ENCODE peak calls at places on chromosomes 4 and X, in six cellular contexts. P, T, Z, X, C and E are unnamed samples.
A peak's percentile ranks its signal among the peaks of the same experiment; 100 is the strongest.

GRCh38 chrX:13128104-13128503 is 83.7 kb upstream of the FAM9C start:
- DNase-seq in P (no peak), T (no peak), Z (no peak), X (peak; percentile 62), C (peak; percentile 48), E (peak; percentile 50)

GRCh38 chr4:74777531-74777930 is 16.8 kb downstream of the BTC start:
- DNase-seq in P (no peak), T (no peak), Z (no peak), X (no peak), C (no peak), E (no peak)

GRCh38 chrX:25596881-25597280 is 541.3 kb upstream of the MAGEB18 start:
- DNase-seq in P (no peak), T (no peak), Z (no peak), X (no peak), C (no peak), E (no peak)

GRCh38 chrX:5051831-5052491 is 1176.7 kb downstream of the NLGN4X start:
- DNase-seq in P (no peak), T (no peak), Z (no peak), X (no peak), C (peak; percentile 32), E (peak; percentile 89)

GRCh38 chrX:149909324-149910177 is 19.8 kb upstream of the HSFX4 start:
- DNase-seq in P (no peak), T (no peak), Z (no peak), X (no peak), C (no peak), E (no peak)

GRCh38 chrX:3120426-3120825 is 79.2 kb downstream of the ARSF start:
- DNase-seq in P (no peak), T (no peak), Z (no peak), X (no peak), C (no peak), E (no peak)

GRCh38 chrX:48919360-48919821 is 567 bp upstream of the PIM2 start:
- DNase-seq in P (no peak), T (peak; percentile 56), Z (no peak), X (no peak), C (no peak), E (no peak)

GRCh38 chr4:113674251-113674650 is 87.3 kb downstream of the CAMK2D start:
- DNase-seq in P (no peak), T (no peak), Z (no peak), X (no peak), C (no peak), E (no peak)

GRCh38 chr4:110088670-110089069 is 109.7 kb downstream of the ELOVL6 start:
- DNase-seq in P (no peak), T (no peak), Z (no peak), X (peak; percentile 76), C (no peak), E (peak; percentile 81)

GRCh38 chrX:36434521-36434920 is 515.0 kb downstream of the CFAP47 start:
- DNase-seq in P (no peak), T (no peak), Z (no peak), X (peak; percentile 20), C (no peak), E (no peak)

GRCh38 chr4:143555676-143556075 is 42.2 kb downstream of the SMARCA5 start:
- DNase-seq in P (no peak), T (no peak), Z (no peak), X (peak; percentile 5), C (peak; percentile 96), E (no peak)

GRCh38 chr4:158411180-158411721 is 110.4 kb upstream of the RXFP1 start:
- DNase-seq in P (no peak), T (no peak), Z (no peak), X (no peak), C (no peak), E (no peak)

GRCh38 chrX:116284383-116284782 is 113.8 kb downstream of the AGTR2 start:
- DNase-seq in P (no peak), T (no peak), Z (no peak), X (no peak), C (no peak), E (no peak)

GRCh38 chr4:54658321-54659093 is 750 bp downstream of the KIT start:
- DNase-seq in P (peak; percentile 54), T (peak; percentile 78), Z (peak; percentile 52), X (peak; percentile 36), C (peak; percentile 70), E (peak; percentile 67)

GRCh38 chr4:74228691-74229640 is 71.0 kb downstream of the MTHFD2L start:
- DNase-seq in P (peak; percentile 84), T (peak; percentile 89), Z (peak; percentile 74), X (peak; percentile 67), C (peak; percentile 93), E (peak; percentile 74)

GRCh38 chrX:154308108-154308946 is 12.7 kb downstream of the TKTL1 start:
- DNase-seq in P (peak; percentile 66), T (peak; percentile 84), Z (peak; percentile 36), X (peak; percentile 10), C (peak; percentile 76), E (peak; percentile 34)

GRCh38 chr4:87896020-87896621 is 63.4 kb downstream of the MEPE start:
- DNase-seq in P (peak; percentile 67), T (no peak), Z (no peak), X (peak; percentile 3), C (peak; percentile 45), E (peak; percentile 83)

GRCh38 chrX:68299923-68300322 is 133.4 kb downstream of the OPHN1 start:
- DNase-seq in P (no peak), T (no peak), Z (no peak), X (peak; percentile 1), C (no peak), E (no peak)

GRCh38 chrX:37817176-37817575 is 30.2 kb downstream of the DYNLT3 start:
- DNase-seq in P (no peak), T (no peak), Z (no peak), X (no peak), C (no peak), E (no peak)

GRCh38 chr4:84878541-84878940 is 87.9 kb downstream of the WDFY3 start:
- DNase-seq in P (no peak), T (no peak), Z (no peak), X (peak; percentile 31), C (peak; percentile 54), E (peak; percentile 54)

GRCh38 chr4:83011779-83012630 is 1.4 kb upstream of the LIN54 start:
- DNase-seq in P (peak; percentile 34), T (peak; percentile 63), Z (no peak), X (peak; percentile 24), C (peak; percentile 73), E (peak; percentile 72)

GRCh38 chr4:4427478-4427870 is 40.6 kb downstream of the NSG1 start:
- DNase-seq in P (no peak), T (no peak), Z (no peak), X (no peak), C (no peak), E (no peak)

GRCh38 chr4:150973626-150974250 is 41.3 kb downstream of the LRBA start:
- DNase-seq in P (no peak), T (no peak), Z (no peak), X (no peak), C (no peak), E (no peak)

GRCh38 chr4:116796022-116796421 is 289.4 kb downstream of the TRAM1L1 start:
- DNase-seq in P (peak; percentile 47), T (no peak), Z (no peak), X (no peak), C (no peak), E (no peak)

GRCh38 chr4:8269535-8270417 is at the start of gene HTRA3:
- DNase-seq in P (peak; percentile 68), T (peak; percentile 73), Z (peak; percentile 39), X (peak; percentile 31), C (peak; percentile 21), E (peak; percentile 70)

GRCh38 chr4:177356191-177356590 is 46.5 kb downstream of the NEIL3 start:
- DNase-seq in P (no peak), T (no peak), Z (no peak), X (peak; percentile 41), C (no peak), E (no peak)

GRCh38 chr4:182083681-182084410 is 159.4 kb upstream of the TENM3 start:
- DNase-seq in P (no peak), T (peak; percentile 23), Z (no peak), X (no peak), C (no peak), E (no peak)

GRCh38 chr4:81454953-81455352 is 16.8 kb downstream of the RASGEF1B start:
- DNase-seq in P (no peak), T (no peak), Z (no peak), X (no peak), C (no peak), E (no peak)

GRCh38 chrX:124194209-124194608 is 138.3 kb upstream of the TEX13D start:
- DNase-seq in P (no peak), T (no peak), Z (peak; percentile 2), X (no peak), C (peak; percentile 44), E (peak; percentile 52)

GRCh38 chr4:56655627-56656345 is 25.3 kb downstream of the HOPX start:
- DNase-seq in P (no peak), T (peak; percentile 62), Z (no peak), X (no peak), C (peak; percentile 27), E (no peak)

GRCh38 chr4:100797791-100798190 is 280.0 kb upstream of the EMCN start:
- DNase-seq in P (no peak), T (no peak), Z (no peak), X (no peak), C (no peak), E (no peak)

GRCh38 chr4:82900016-82900334 is 560 bp upstream of the THAP9 start:
- DNase-seq in P (no peak), T (no peak), Z (peak; percentile 42), X (peak; percentile 44), C (no peak), E (no peak)

GRCh38 chr4:133147922-133148689 is 988 bp upstream of the PCDH10 start:
- DNase-seq in P (peak; percentile 55), T (peak; percentile 59), Z (peak; percentile 41), X (peak; percentile 21), C (peak; percentile 16), E (peak; percentile 79)
- H3K23ac ChIP-seq in P (no peak overlapping the region), T (no peak overlapping the region), Z (no peak overlapping the region), X (peak overlapping the region; percentile 41), C (no peak overlapping the region), E (no peak overlapping the region)

DNA sequence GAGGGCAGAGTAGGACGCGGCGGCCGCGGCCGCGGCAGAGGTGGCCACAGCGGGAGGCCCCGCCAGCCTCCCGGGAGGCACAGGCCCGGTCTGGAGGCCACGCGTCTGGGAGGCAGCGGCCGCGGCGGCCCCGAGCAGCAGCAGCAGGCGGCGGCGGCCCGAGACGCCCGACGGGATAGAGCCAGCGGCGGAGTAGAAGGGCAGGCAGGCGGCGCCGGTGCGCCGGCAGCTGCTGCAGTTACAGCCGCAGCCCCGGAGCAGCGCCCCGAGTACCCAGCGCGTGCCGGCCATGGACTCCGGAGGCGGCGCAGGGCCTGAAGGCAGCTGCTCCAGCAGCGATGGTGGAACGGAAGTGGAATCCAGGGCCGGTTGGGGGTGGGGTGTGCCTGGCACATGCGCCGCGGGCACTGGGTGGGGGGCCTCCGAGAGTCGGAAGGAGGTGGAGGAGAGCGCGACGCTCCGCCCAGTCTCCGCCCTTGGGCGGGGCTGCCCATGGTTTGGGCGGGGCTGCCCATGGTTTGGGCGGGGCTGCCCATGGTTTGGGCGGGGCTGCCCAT is at the start of gene GRSF1:
- DNase-seq in P (peak; percentile 92), T (peak; percentile 92), Z (peak; percentile 87), X (peak; percentile 91), C (peak; percentile 91), E (peak; percentile 92)
- H2AK5ac ChIP-seq in P (no peak within 1 kb of the TSS), T (no peak within 1 kb of the TSS), Z (peak within 1 kb of the TSS; percentile 4), X (peak within 1 kb of the TSS; percentile 65), C (peak within 1 kb of the TSS; percentile 49), E (peak within 1 kb of the TSS; percentile 65)

GRCh38 chr4:766559-767283 is 59.2 kb downstream of the CPLX1 start:
- DNase-seq in P (peak; percentile 65), T (no peak), Z (no peak), X (no peak), C (no peak), E (no peak)
- H3K9me3 ChIP-seq in P (no peaks in the 10 kb centered on the region), T (peaks cover 6% of the 10 kb centered on the region), Z (peaks cover 21% of the 10 kb centered on the region), X (no peaks in the 10 kb centered on the region), C (peaks cover 6% of the 10 kb centered on the region), E (no peaks in the 10 kb centered on the region)

GRCh38 chrX:119791437-119792231 is at the start of gene RPL39:
- DNase-seq in P (peak; percentile 84), T (peak; percentile 71), Z (peak; percentile 73), X (peak; percentile 87), C (peak; percentile 88), E (peak; percentile 94)
- H3K23ac ChIP-seq in P (no peak within 1 kb of the TSS), T (no peak within 1 kb of the TSS), Z (peak within 1 kb of the TSS; percentile 43), X (peak within 1 kb of the TSS; percentile 54), C (no peak within 1 kb of the TSS), E (peak within 1 kb of the TSS; percentile 69)